ENCODE peak calls at places on chromosomes 11 and 22, in seven cellular contexts. One of them, this sample, is unnamed.

GRCh38 chr11:111846640-111847039 is 24.7 kb downstream of the ALG9 start:
- DNase-seq in LHCN-M2: peak; percentile 48
- DNase-seq in stimulated activated CD4-positive, alpha-beta T cell treated with anti-CD3 and anti-CD28 coated beads, Interleukin-2, amount 100 ng/mL, for 48 hours: no peak
- DNase-seq in H9: no peak
- DNase-seq in cardiac muscle cell: no peak
- DNase-seq in upper lobe of right lung: no peak
- DNase-seq in M059J: peak; percentile 89
- DNase-seq in this sample: no peak

GRCh38 chr11:44623716-44624491 is 58.4 kb downstream of the CD82 start:
- DNase-seq in LHCN-M2: peak; percentile 72
- DNase-seq in stimulated activated CD4-positive, alpha-beta T cell treated with anti-CD3 and anti-CD28 coated beads, Interleukin-2, amount 100 ng/mL, for 48 hours: no peak
- DNase-seq in H9: peak; percentile 20
- DNase-seq in cardiac muscle cell: no peak
- DNase-seq in upper lobe of right lung: peak; percentile 59
- DNase-seq in M059J: no peak
- DNase-seq in this sample: no peak

GRCh38 chr11:121929581-121929980 is 186.4 kb downstream of the BLID start:
- DNase-seq in LHCN-M2: peak; percentile 69
- DNase-seq in stimulated activated CD4-positive, alpha-beta T cell treated with anti-CD3 and anti-CD28 coated beads, Interleukin-2, amount 100 ng/mL, for 48 hours: no peak
- DNase-seq in H9: no peak
- DNase-seq in cardiac muscle cell: peak; percentile 75
- DNase-seq in upper lobe of right lung: no peak
- DNase-seq in M059J: peak; percentile 76
- DNase-seq in this sample: peak; percentile 31

GRCh38 chr11:47177846-47178245 is 1.2 kb upstream of the ARFGAP2 start:
- DNase-seq in LHCN-M2: no peak
- DNase-seq in stimulated activated CD4-positive, alpha-beta T cell treated with anti-CD3 and anti-CD28 coated beads, Interleukin-2, amount 100 ng/mL, for 48 hours: no peak
- DNase-seq in H9: no peak
- DNase-seq in cardiac muscle cell: no peak
- DNase-seq in upper lobe of right lung: no peak
- DNase-seq in M059J: no peak
- DNase-seq in this sample: no peak

GRCh38 chr11:30631148-30631547 is 45.0 kb upstream of the MPPED2 start:
- DNase-seq in LHCN-M2: no peak
- DNase-seq in stimulated activated CD4-positive, alpha-beta T cell treated with anti-CD3 and anti-CD28 coated beads, Interleukin-2, amount 100 ng/mL, for 48 hours: no peak
- DNase-seq in H9: no peak
- DNase-seq in cardiac muscle cell: no peak
- DNase-seq in upper lobe of right lung: no peak
- DNase-seq in M059J: no peak
- DNase-seq in this sample: no peak

GRCh38 chr11:10282121-10282520 is 11.9 kb downstream of the SBF2 start:
- DNase-seq in LHCN-M2: no peak
- DNase-seq in stimulated activated CD4-positive, alpha-beta T cell treated with anti-CD3 and anti-CD28 coated beads, Interleukin-2, amount 100 ng/mL, for 48 hours: no peak
- DNase-seq in H9: no peak
- DNase-seq in cardiac muscle cell: no peak
- DNase-seq in upper lobe of right lung: no peak
- DNase-seq in M059J: no peak
- DNase-seq in this sample: no peak

GRCh38 chr11:64742087-64742939 is 1.6 kb downstream of the RASGRP2 start:
- DNase-seq in LHCN-M2: no peak
- DNase-seq in stimulated activated CD4-positive, alpha-beta T cell treated with anti-CD3 and anti-CD28 coated beads, Interleukin-2, amount 100 ng/mL, for 48 hours: no peak
- DNase-seq in H9: peak; percentile 56
- DNase-seq in cardiac muscle cell: peak; percentile 40
- DNase-seq in upper lobe of right lung: no peak
- DNase-seq in M059J: no peak
- DNase-seq in this sample: no peak

GRCh38 chr11:69138265-69138664 is 17.5 kb upstream of the SMIM38 start:
- DNase-seq in LHCN-M2: peak; percentile 72
- DNase-seq in stimulated activated CD4-positive, alpha-beta T cell treated with anti-CD3 and anti-CD28 coated beads, Interleukin-2, amount 100 ng/mL, for 48 hours: no peak
- DNase-seq in H9: no peak
- DNase-seq in cardiac muscle cell: no peak
- DNase-seq in upper lobe of right lung: peak; percentile 34
- DNase-seq in M059J: peak; percentile 62
- DNase-seq in this sample: peak; percentile 8

GRCh38 chr11:69001301-69002081 is 11.6 kb downstream of the MRGPRF start:
- DNase-seq in LHCN-M2: no peak
- DNase-seq in stimulated activated CD4-positive, alpha-beta T cell treated with anti-CD3 and anti-CD28 coated beads, Interleukin-2, amount 100 ng/mL, for 48 hours: no peak
- DNase-seq in H9: peak; percentile 20
- DNase-seq in cardiac muscle cell: no peak
- DNase-seq in upper lobe of right lung: peak; percentile 43
- DNase-seq in M059J: no peak
- DNase-seq in this sample: no peak

GRCh38 chr22:49754674-49755590 is 72.7 kb downstream of the BRD1 start:
- DNase-seq in LHCN-M2: no peak
- DNase-seq in stimulated activated CD4-positive, alpha-beta T cell treated with anti-CD3 and anti-CD28 coated beads, Interleukin-2, amount 100 ng/mL, for 48 hours: no peak
- DNase-seq in H9: peak; percentile 26
- DNase-seq in cardiac muscle cell: no peak
- DNase-seq in upper lobe of right lung: peak; percentile 62
- DNase-seq in M059J: no peak
- DNase-seq in this sample: no peak

GRCh38 chr22:22799561-22799960 is 88.1 kb upstream of the IGLL5 start:
- DNase-seq in LHCN-M2: no peak
- DNase-seq in stimulated activated CD4-positive, alpha-beta T cell treated with anti-CD3 and anti-CD28 coated beads, Interleukin-2, amount 100 ng/mL, for 48 hours: no peak
- DNase-seq in H9: no peak
- DNase-seq in cardiac muscle cell: no peak
- DNase-seq in upper lobe of right lung: no peak
- DNase-seq in M059J: no peak
- DNase-seq in this sample: no peak

This sample was measured in body of pancreas.